ENCODE peak calls at places on chromosomes 1 and 21, in four cellular contexts. T is SK-N-SH, K is HepG2, Q is H1. B is an unnamed sample.

GRCh38 chr21:34648739-34649297 is 20.0 kb upstream of the CLIC6 start:
- DNase-seq in T (no peak), K (no peak), Q (no peak), B (no peak)

GRCh38 chr1:210723646-210724045 is 394.9 kb downstream of the HHAT start:
- DNase-seq in T (no peak), K (peak; percentile 3), Q (no peak), B (no peak)

GRCh38 chr1:54857741-54858665 is 29.0 kb downstream of the DHCR24 start:
- DNase-seq in T (no peak), K (no peak), Q (no peak), B (no peak)

GRCh38 chr1:152543808-152544207 is 22.8 kb downstream of the LCE3E start:
- DNase-seq in T (no peak), K (no peak), Q (no peak), B (no peak)

GRCh38 chr1:86137458-86137857 is 19.1 kb downstream of the COL24A1 start:
- DNase-seq in T (no peak), K (no peak), Q (no peak), B (no peak)

GRCh38 chr1:181208076-181208475 is 119.6 kb downstream of the IER5 start:
- DNase-seq in T (no peak), K (no peak), Q (no peak), B (no peak)

GRCh38 chr1:92324784-92325183 is 25.9 kb downstream of the RPAP2 start:
- DNase-seq in T (no peak), K (no peak), Q (no peak), B (no peak)

GRCh38 chr1:29096255-29096896 is 27.3 kb downstream of the TMEM200B start:
- DNase-seq in T (no peak), K (no peak), Q (no peak), B (no peak)

GRCh38 chr1:182476625-182477024 is 26.7 kb downstream of the RGSL1 start:
- DNase-seq in T (no peak), K (no peak), Q (no peak), B (no peak)

GRCh38 chr1:237316352-237316751 is 274.4 kb downstream of the RYR2 start:
- DNase-seq in T (no peak), K (no peak), Q (no peak), B (no peak)

GRCh38 chr1:246152986-246153431 is 354.1 kb downstream of the SMYD3 start:
- DNase-seq in T (no peak), K (no peak), Q (no peak), B (no peak)

GRCh38 chr1:112933820-112934561 is 22.0 kb downstream of the SLC16A1 start:
- DNase-seq in T (no peak), K (no peak), Q (no peak), B (no peak)

GRCh38 chr21:44304041-44304738 is 4.3 kb downstream of the PFKL start:
- DNase-seq in T (no peak), K (no peak), Q (no peak), B (no peak)

GRCh38 chr1:77024500-77024899 is 157.2 kb downstream of the ST6GALNAC5 start:
- DNase-seq in T (no peak), K (peak; percentile 22), Q (no peak), B (no peak)

GRCh38 chr1:77025599-77025998 is 158.3 kb downstream of the ST6GALNAC5 start:
- DNase-seq in T (no peak), K (no peak), Q (no peak), B (no peak)

GRCh38 chr1:77027916-77028315 is 160.6 kb downstream of the ST6GALNAC5 start:
- DNase-seq in T (no peak), K (no peak), Q (no peak), B (no peak)

GRCh38 chr1:77026126-77026525 is 158.8 kb downstream of the ST6GALNAC5 start:
- DNase-seq in T (no peak), K (no peak), Q (no peak), B (no peak)

DNA sequence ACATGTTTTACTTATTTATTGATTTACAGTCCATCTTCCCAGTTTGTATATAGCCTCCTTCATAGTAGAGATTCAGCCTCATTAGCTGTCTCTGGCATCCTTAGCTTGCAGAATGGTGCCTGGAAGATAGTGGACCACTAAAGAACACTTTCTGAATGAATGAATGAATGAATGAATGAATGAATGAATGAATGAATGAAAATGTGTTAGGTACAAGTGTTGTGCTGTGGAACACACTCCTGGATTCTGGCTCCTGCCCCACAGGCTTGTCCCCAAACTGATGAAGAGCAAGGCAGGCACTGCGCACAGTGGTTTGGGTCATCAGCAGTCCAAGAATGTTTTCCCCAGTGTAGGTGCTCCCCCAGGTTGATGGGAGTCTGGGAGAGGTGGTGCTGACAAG is 159.4 kb downstream of the ST6GALNAC5 start:
- DNase-seq in T (no peak), K (no peak), Q (no peak), B (no peak)
- TF ChIP-seq TCF12 in T (no peak), K (no peak), Q (no peak), B (no peak)

GRCh38 chr1:23977854-23978191 is 2.3 kb downstream of the SRSF10 start:
- DNase-seq in T (no peak), K (no peak), Q (no peak), B (no peak)

GRCh38 chr1:23980006-23980724 is at the start of gene SRSF10:
- DNase-seq in T (peak; percentile 97), K (peak; percentile 95), Q (peak; percentile 93), B (peak; percentile 98)

GRCh38 chr1:23979387-23980005 is 631 bp downstream of the SRSF10 start:
- DNase-seq in T (no peak), K (no peak), Q (no peak), B (no peak)

GRCh38 chr1:23977187-23977853 is 2.8 kb downstream of the SRSF10 start:
- DNase-seq in T (no peak), K (no peak), Q (no peak), B (no peak)

DNA sequence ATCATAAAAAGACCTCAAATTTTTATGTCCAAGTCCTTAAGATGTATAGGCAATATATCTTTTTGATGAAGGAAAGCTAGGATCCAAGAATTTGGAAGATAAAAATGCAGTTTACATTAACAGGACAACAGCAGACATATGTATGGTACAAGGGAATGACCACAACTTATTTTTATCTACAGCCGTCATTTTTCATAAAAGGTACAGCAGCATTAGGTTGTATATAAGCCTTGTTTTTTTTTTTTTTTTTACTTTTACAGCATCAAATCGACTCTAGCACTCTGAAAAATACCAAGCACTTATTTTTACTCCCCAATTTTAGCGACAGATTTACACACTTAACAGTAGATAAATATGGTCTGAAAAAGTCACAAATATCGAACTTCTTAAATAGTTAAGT is 1.3 kb downstream of the SRSF10 start:
- DNase-seq in T (no peak), K (no peak), Q (no peak), B (no peak)
- TF ChIP-seq SIN3A in T (no peak), K (no peak), Q (no peak), B (no peak)

DNA sequence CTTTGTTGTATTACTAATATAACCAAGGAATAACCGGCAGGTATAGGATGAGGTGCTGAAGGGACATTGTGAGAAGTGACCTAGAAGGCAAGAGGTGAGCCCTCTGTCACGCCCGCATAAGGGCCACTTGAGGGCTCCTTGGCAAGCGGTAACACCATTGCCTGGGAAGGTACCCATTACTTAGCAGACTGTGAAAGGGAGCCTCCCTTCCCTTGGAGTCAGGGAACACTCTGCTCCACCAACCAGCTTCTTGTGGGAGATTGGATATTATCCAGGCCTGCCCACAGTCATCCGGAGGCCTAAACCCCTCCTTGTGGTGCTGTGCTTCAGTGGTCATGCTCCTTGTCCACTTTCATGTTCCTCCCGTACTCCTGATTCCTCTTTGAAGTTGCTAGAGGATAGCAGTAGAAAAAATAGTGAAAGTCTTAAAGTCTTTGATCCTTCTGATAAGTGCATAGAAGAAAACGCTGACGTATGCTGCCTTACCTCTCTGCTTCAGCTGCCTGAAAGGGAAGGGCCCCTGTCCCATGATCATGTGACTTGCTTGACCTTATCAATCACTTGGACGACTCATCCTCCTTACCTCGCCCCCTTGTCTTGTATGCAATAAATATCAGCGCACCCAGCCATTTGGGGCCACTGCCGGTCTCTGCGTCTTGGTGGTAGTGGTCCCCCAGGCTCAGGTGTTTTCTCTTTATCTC is 16.0 kb downstream of the RBBP4 start:
- DNase-seq in T (no peak), K (no peak), Q (no peak), B (no peak)
- TF ChIP-seq TCF12 in T (no peak), K (no peak), Q (no peak), B (no peak)

GRCh38 chr1:64659478-64659877 is 85.4 kb upstream of the RAVER2 start:
- DNase-seq in T (no peak), K (no peak), Q (no peak), B (no peak)

GRCh38 chr1:64669098-64669675 is 75.7 kb upstream of the RAVER2 start:
- DNase-seq in T (no peak), K (no peak), Q (no peak), B (no peak)

GRCh38 chr1:64664287-64664686 is 80.6 kb upstream of the RAVER2 start:
- DNase-seq in T (no peak), K (no peak), Q (no peak), B (no peak)

GRCh38 chr1:64663654-64664053 is 81.2 kb upstream of the RAVER2 start:
- DNase-seq in T (peak; percentile 42), K (peak; percentile 27), Q (peak; percentile 52), B (no peak)
- TF ChIP-seq SIN3A in T (no peak), K (no peak), Q (no peak), B (no peak)